ENCODE peak calls at places on chromosomes 16 and 17, in four cellular contexts. U is H9, M is H1, G is IMR-90. N is an unnamed sample.

GRCh38 chr17:81486174-81486810 is 26.3 kb downstream of the ACTG1 start:
- DNase-seq in U (no peak), M (no peak), G (no peak), N (no peak)

GRCh38 chr17:50180066-50180465 is 14.3 kb downstream of the SGCA start:
- DNase-seq in U (no peak), M (no peak), G (no peak), N (no peak)

GRCh38 chr17:51251010-51251409 is 8.8 kb downstream of the MBTD1 start:
- DNase-seq in U (no peak), M (no peak), G (peak; percentile 44), N (no peak)

GRCh38 chr17:79109584-79109983 is 35.0 kb downstream of the ENGASE start:
- DNase-seq in U (peak; percentile 61), M (peak; percentile 72), G (no peak), N (peak; percentile 28)

GRCh38 chr17:75059369-75060345 is 12.6 kb downstream of the KCTD2 start:
- DNase-seq in U (no peak), M (no peak), G (peak; percentile 81), N (peak; percentile 55)

GRCh38 chr17:62823111-62823895 is 15.2 kb upstream of the MARCHF10 start:
- DNase-seq in U (no peak), M (no peak), G (no peak), N (no peak)

GRCh38 chr16:59192551-59193199 is 458.6 kb upstream of the GOT2 start:
- DNase-seq in U (peak; percentile 68), M (peak; percentile 86), G (peak; percentile 11), N (peak; percentile 65)

GRCh38 chr17:67467500-67468481 is 90.7 kb downstream of the PITPNC1 start:
- DNase-seq in U (no peak), M (no peak), G (no peak), N (no peak)

GRCh38 chr17:39742856-39743436 is 5.2 kb downstream of the GRB7 start:
- DNase-seq in U (no peak), M (no peak), G (no peak), N (no peak)

GRCh38 chr17:43367588-43368242 is 31.1 kb upstream of the ARL4D start:
- DNase-seq in U (peak; percentile 62), M (peak; percentile 60), G (peak; percentile 97), N (peak; percentile 96)

GRCh38 chr16:2333772-2334379 is 6.7 kb downstream of the ABCA3 start:
- DNase-seq in U (no peak), M (no peak), G (no peak), N (peak; percentile 59)

GRCh38 chr17:44363613-44364159 is at the start of gene FAM171A2:
- DNase-seq in U (peak; percentile 86), M (peak; percentile 90), G (peak; percentile 41), N (peak; percentile 65)

GRCh38 chr16:71610936-71611871 is 14.8 kb upstream of the MARVELD3 start:
- DNase-seq in U (peak; percentile 91), M (peak; percentile 98), G (peak; percentile 37), N (peak; percentile 89)

GRCh38 chr16:10181196-10182162 is 749 bp downstream of the GRIN2A start:
- DNase-seq in U (peak; percentile 89), M (peak; percentile 95), G (peak; percentile 11), N (peak; percentile 89)

GRCh38 chr16:26963109-26963508 is 103.6 kb upstream of the C16orf82 start:
- DNase-seq in U (peak; percentile 75), M (peak; percentile 70), G (peak; percentile 36), N (peak; percentile 77)

GRCh38 chr17:74203439-74204240 is at the start of gene RPL38:
- DNase-seq in U (peak; percentile 98), M (peak; percentile 100), G (peak; percentile 98), N (peak; percentile 99)

GRCh38 chr17:6471531-6472465 is 27.5 kb downstream of the PIMREG start:
- DNase-seq in U (no peak), M (no peak), G (peak; percentile 61), N (peak; percentile 66)

GRCh38 chr16:54780266-54780665 is 150.4 kb upstream of the IRX5 start:
- DNase-seq in U (no peak), M (no peak), G (no peak), N (no peak)

GRCh38 chr17:30796016-30796415 is 28.5 kb downstream of the CRLF3 start:
- DNase-seq in U (no peak), M (no peak), G (peak; percentile 8), N (no peak)

GRCh38 chr17:61325382-61326073 is 74.1 kb upstream of the TBX2 start:
- DNase-seq in U (no peak), M (no peak), G (peak; percentile 81), N (no peak)

GRCh38 chr16:14072360-14072759 is 1.2 kb downstream of the MRTFB start:
- DNase-seq in U (no peak), M (no peak), G (no peak), N (no peak)

GRCh38 chr17:80762076-80762475 is 217.4 kb downstream of the RPTOR start:
- DNase-seq in U (no peak), M (no peak), G (no peak), N (no peak)

GRCh38 chr16:30142672-30143346 is 19.8 kb upstream of the MAPK3 start:
- DNase-seq in U (peak; percentile 30), M (no peak), G (no peak), N (peak; percentile 61)

GRCh38 chr16:49376206-49376605 is 2.6 kb downstream of the C16orf78 start:
- DNase-seq in U (no peak), M (peak; percentile 24), G (no peak), N (no peak)

GRCh38 chr16:49377196-49377755 is 3.7 kb downstream of the C16orf78 start:
- DNase-seq in U (no peak), M (peak; percentile 43), G (no peak), N (no peak)

GRCh38 chr16:49382916-49383315 is 9.3 kb downstream of the C16orf78 start:
- DNase-seq in U (peak; percentile 67), M (peak; percentile 70), G (no peak), N (peak; percentile 75)

GRCh38 chr16:49378816-49379215 is 5.2 kb downstream of the C16orf78 start:
- DNase-seq in U (no peak), M (no peak), G (no peak), N (no peak)

DNA sequence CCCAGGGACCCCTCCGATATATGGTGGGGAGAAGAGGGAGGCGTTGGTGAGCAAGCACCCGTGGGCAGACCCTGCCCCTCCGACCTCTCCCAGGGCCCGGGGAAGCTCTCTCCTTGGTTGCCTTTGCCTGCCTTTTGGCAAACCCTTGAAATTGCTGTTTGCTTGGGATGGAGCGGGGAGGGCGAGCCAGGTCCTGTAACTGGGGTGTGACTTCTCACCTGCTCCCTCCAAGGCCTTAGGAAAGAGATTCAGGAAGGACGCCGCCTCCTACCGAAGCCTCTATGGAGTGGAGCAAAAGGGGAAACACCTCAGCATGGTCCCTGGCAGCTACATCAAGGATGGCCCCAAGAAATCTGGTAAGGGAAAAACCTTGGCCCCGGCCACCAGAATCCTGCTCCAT is 4.6 kb downstream of the C16orf78 start:
- DNase-seq in U (no peak), M (peak; percentile 23), G (no peak), N (no peak)
- H4K5ac ChIP-seq in U (no peak overlapping the region), M (no peak overlapping the region), G (no peak overlapping the region), N (no peak overlapping the region)

GRCh38 chr16:50373345-50373701 is 4.5 kb upstream of the BRD7 start:
- DNase-seq in U (no peak), M (no peak), G (no peak), N (no peak)
- H3K4me1 ChIP-seq in U (no peaks in the 10 kb centered on the region), M (no peaks in the 10 kb centered on the region), G (peaks cover 2% of the 10 kb centered on the region), N (peaks cover 1% of the 10 kb centered on the region)

DNA sequence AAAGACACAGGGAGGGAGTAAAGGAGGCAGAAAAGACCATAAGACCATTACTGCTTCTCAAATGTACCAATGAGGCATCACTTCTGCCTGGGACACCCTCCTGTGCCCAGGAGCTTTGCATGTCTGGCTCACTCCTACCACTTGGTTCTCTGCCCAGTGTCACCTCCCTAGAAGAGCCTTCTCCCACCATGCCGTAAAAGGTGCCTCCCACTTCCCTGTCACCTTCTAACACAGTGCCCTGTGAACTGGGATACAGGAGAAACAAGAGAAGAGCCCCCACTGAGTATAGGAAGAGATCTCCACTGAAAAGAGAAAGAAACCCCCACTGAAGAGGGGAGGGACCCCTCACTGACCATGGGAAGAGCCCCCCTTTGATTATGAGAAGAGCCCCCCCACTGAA is 484.7 kb downstream of the SOX9 start:
- DNase-seq in U (no peak), M (no peak), G (no peak), N (no peak)
- H2AK5ac ChIP-seq in U (no peak overlapping the region), M (no peak overlapping the region), G (no peak overlapping the region), N (no peak overlapping the region)

GRCh38 chr17:27109346-27109745 is 184.6 kb upstream of the WSB1 start:
- DNase-seq in U (no peak), M (no peak), G (no peak), N (no peak)
- H4K5ac ChIP-seq in U (no peak overlapping the region), M (no peak overlapping the region), G (no peak overlapping the region), N (no peak overlapping the region)

GRCh38 chr17:9239821-9240658 is 218.7 kb downstream of the NTN1 start:
- DNase-seq in U (peak; percentile 83), M (peak; percentile 71), G (peak; percentile 39), N (peak; percentile 76)
- H3K4me1 ChIP-seq in U (peaks cover 2% of the 10 kb centered on the region), M (peaks cover 3% of the 10 kb centered on the region), G (peaks cover 27% of the 10 kb centered on the region), N (peaks cover 6% of the 10 kb centered on the region)